ENCODE peak calls at places on chromosome 2, in nine cellular contexts. I is breast epithelium; C is upper lobe of right lung; M is K562; W is left lung; A is CD8-positive, alpha-beta memory T cell; Y is kidney epithelial cell; R is PC-9; B is CD4-positive, alpha-beta memory T cell. Q is an unnamed sample.

GRCh38 chr2:15355386-15355785 is 205.7 kb downstream of the NBAS start:
- DNase-seq in I (no peak), C (no peak), M (no peak), W (no peak), A (no peak), Y (no peak), R (no peak), B (no peak), Q (no peak)

GRCh38 chr2:55902429-55902828 is 21.2 kb downstream of the EFEMP1 start:
- DNase-seq in I (no peak), C (no peak), M (no peak), W (no peak), A (no peak), Y (no peak), R (no peak), B (no peak), Q (no peak)

GRCh38 chr2:211085056-211085680 is 528.8 kb downstream of the CPS1 start:
- DNase-seq in I (no peak), C (no peak), M (peak; percentile 11), W (no peak), A (no peak), Y (no peak), R (no peak), B (no peak), Q (peak; percentile 45)

GRCh38 chr2:45610281-45611019 is 617 bp downstream of the SRBD1 start:
- DNase-seq in I (peak; percentile 27), C (peak; percentile 73), M (peak; percentile 49), W (peak; percentile 82), A (no peak), Y (peak; percentile 32), R (peak; percentile 52), B (no peak), Q (peak; percentile 65)

GRCh38 chr2:132670104-132670960 is at the start of gene LYPD1:
- DNase-seq in I (no peak), C (peak; percentile 67), M (no peak), W (peak; percentile 78), A (no peak), Y (no peak), R (peak; percentile 64), B (no peak), Q (peak; percentile 55)

GRCh38 chr2:222052934-222053367 is 245.8 kb downstream of the PAX3 start:
- DNase-seq in I (no peak), C (no peak), M (no peak), W (no peak), A (no peak), Y (no peak), R (no peak), B (no peak), Q (peak; percentile 45)

GRCh38 chr2:75703617-75704016 is 7.1 kb downstream of the GCFC2 start:
- DNase-seq in I (no peak), C (no peak), M (no peak), W (no peak), A (no peak), Y (no peak), R (no peak), B (no peak), Q (no peak)

GRCh38 chr2:226794751-226795171 is 4.9 kb downstream of the IRS1 start:
- DNase-seq in I (no peak), C (no peak), M (no peak), W (peak; percentile 28), A (no peak), Y (no peak), R (peak; percentile 14), B (no peak), Q (no peak)

GRCh38 chr2:100238471-100238870 is 83.8 kb downstream of the LONRF2 start:
- DNase-seq in I (no peak), C (no peak), M (no peak), W (no peak), A (no peak), Y (no peak), R (no peak), B (no peak), Q (no peak)

GRCh38 chr2:18473241-18473841 is 87.1 kb downstream of the RDH14 start:
- DNase-seq in I (no peak), C (no peak), M (no peak), W (no peak), A (no peak), Y (peak; percentile 52), R (no peak), B (no peak), Q (no peak)

GRCh38 chr2:10659898-10660568 is 29.7 kb downstream of the NOL10 start:
- DNase-seq in I (no peak), C (no peak), M (peak; percentile 63), W (no peak), A (no peak), Y (peak; percentile 51), R (peak; percentile 76), B (peak; percentile 19), Q (peak; percentile 67)

GRCh38 chr2:136281281-136282117 is 163.6 kb upstream of the CXCR4 start:
- DNase-seq in I (no peak), C (no peak), M (no peak), W (no peak), A (peak; percentile 67), Y (no peak), R (no peak), B (peak; percentile 70), Q (no peak)

GRCh38 chr2:142180820-142181533 is 50.2 kb upstream of the LRP1B start:
- DNase-seq in I (no peak), C (no peak), M (no peak), W (peak; percentile 64), A (no peak), Y (no peak), R (no peak), B (no peak), Q (peak; percentile 40)

GRCh38 chr2:225340923-225341322 is 58.6 kb upstream of the NYAP2 start:
- DNase-seq in I (no peak), C (no peak), M (no peak), W (no peak), A (no peak), Y (no peak), R (no peak), B (no peak), Q (no peak)

GRCh38 chr2:238231251-238231793 is 8.5 kb downstream of the HES6 start:
- DNase-seq in I (peak; percentile 69), C (peak; percentile 89), M (peak; percentile 74), W (peak; percentile 91), A (peak; percentile 61), Y (peak; percentile 48), R (peak; percentile 30), B (peak; percentile 67), Q (no peak)

GRCh38 chr2:47011264-47011663 is 95.7 kb upstream of the MCFD2 start:
- DNase-seq in I (no peak), C (no peak), M (no peak), W (peak; percentile 38), A (no peak), Y (no peak), R (no peak), B (no peak), Q (no peak)
- H3K36me3 ChIP-seq in I (peaks cover 6% of the 10 kb centered on the region), C (peaks cover 67% of the 10 kb centered on the region), M (peaks cover 17% of the 10 kb centered on the region), W (peaks cover 73% of the 10 kb centered on the region), A (peaks cover 35% of the 10 kb centered on the region), Y (peaks cover 3% of the 10 kb centered on the region), R (peaks cover 5% of the 10 kb centered on the region), B (peaks cover 52% of the 10 kb centered on the region), Q (peaks cover 4% of the 10 kb centered on the region)

GRCh38 chr2:109562421-109562820 is 51.3 kb downstream of the SEPTIN10 start:
- DNase-seq in I (no peak), C (no peak), M (no peak), W (no peak), A (no peak), Y (no peak), R (no peak), B (no peak), Q (no peak)
- H3K36me3 ChIP-seq in I (no peaks in the 10 kb centered on the region), C (peaks cover 51% of the 10 kb centered on the region), M (no peaks in the 10 kb centered on the region), W (peaks cover 14% of the 10 kb centered on the region), A (no peaks in the 10 kb centered on the region), Y (no peaks in the 10 kb centered on the region), R (peaks cover 20% of the 10 kb centered on the region), B (no peaks in the 10 kb centered on the region), Q (no peaks in the 10 kb centered on the region)

DNA sequence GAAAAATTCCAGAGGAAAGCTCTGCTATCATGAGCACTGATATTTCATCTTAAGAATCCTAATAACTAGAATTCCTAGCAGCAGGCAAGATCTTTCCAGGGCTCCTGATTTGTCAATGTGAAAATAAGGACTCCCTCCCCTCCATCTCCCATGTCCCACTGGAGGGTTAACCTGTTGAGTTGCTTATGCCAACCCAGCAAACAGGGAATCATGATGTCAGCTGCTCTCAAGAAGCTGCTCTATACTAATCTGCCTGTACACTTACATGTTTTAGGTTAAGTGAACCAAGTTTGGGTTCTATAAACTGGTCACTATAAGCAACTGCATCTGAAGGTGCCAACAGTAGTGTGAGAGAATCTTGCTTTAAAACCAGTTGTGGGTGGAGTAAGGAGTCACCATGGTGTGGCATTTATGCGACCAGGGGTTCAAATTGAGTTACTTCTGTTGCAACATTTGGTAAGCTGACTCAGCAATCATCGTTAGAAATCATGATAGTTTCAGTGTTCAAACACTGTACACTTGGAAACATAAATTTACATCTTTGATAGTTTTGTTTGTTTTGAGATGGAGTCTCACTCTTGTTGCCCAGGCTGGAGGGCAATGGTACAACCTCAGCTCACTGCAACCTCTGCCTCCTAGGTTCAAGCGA is 53.4 kb downstream of the STK25 start:
- DNase-seq in I (no peak), C (no peak), M (no peak), W (no peak), A (no peak), Y (no peak), R (no peak), B (no peak), Q (no peak)
- H3K36me3 ChIP-seq in I (no peaks in the 10 kb centered on the region), C (no peaks in the 10 kb centered on the region), M (no peaks in the 10 kb centered on the region), W (no peaks in the 10 kb centered on the region), A (no peaks in the 10 kb centered on the region), Y (no peaks in the 10 kb centered on the region), R (no peaks in the 10 kb centered on the region), B (no peaks in the 10 kb centered on the region), Q (no peaks in the 10 kb centered on the region)

GRCh38 chr2:203451011-203451410 is 84.1 kb downstream of the RAPH1 start:
- DNase-seq in I (no peak), C (no peak), M (no peak), W (no peak), A (no peak), Y (no peak), R (no peak), B (no peak), Q (no peak)

GRCh38 chr2:203451686-203452085 is 83.4 kb downstream of the RAPH1 start:
- DNase-seq in I (no peak), C (no peak), M (no peak), W (no peak), A (no peak), Y (no peak), R (no peak), B (no peak), Q (peak; percentile 17)

GRCh38 chr2:203453858-203454451 is 81.1 kb downstream of the RAPH1 start:
- DNase-seq in I (no peak), C (no peak), M (peak; percentile 31), W (no peak), A (peak; percentile 17), Y (no peak), R (no peak), B (peak; percentile 35), Q (no peak)

GRCh38 chr2:203450571-203450970 is 84.5 kb downstream of the RAPH1 start:
- DNase-seq in I (no peak), C (no peak), M (no peak), W (no peak), A (no peak), Y (no peak), R (no peak), B (no peak), Q (no peak)

DNA sequence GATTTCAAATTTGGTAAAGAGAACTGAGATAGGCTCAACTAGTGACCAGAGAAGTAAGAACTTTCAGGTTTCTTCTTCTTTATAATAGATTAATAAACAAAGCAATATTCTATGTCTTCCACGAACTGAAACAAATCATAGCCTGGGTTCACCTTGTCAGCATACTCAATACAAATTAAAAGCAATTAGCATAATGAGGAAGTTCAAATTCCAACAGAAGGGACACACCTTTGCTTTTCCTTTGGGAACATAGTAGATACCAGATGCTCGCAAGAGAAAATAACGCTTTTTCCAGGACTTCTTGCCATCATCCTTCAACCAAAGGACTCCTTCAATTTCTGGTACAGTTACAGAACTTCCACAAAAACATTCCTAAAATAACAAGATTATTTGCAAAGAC is 79.9 kb downstream of the RAPH1 start:
- DNase-seq in I (no peak), C (no peak), M (no peak), W (no peak), A (no peak), Y (no peak), R (no peak), B (no peak), Q (no peak)
- H3K36me3 ChIP-seq in I (peaks cover 4% of the 10 kb centered on the region), C (peaks cover 64% of the 10 kb centered on the region), M (no peaks in the 10 kb centered on the region), W (peaks cover 50% of the 10 kb centered on the region), A (no peaks in the 10 kb centered on the region), Y (no peaks in the 10 kb centered on the region), R (no peaks in the 10 kb centered on the region), B (no peaks in the 10 kb centered on the region), Q (peaks cover 3% of the 10 kb centered on the region)